ENCODE peak calls at places on chromosomes 11 and 22, in eight cellular contexts. G is foreskin fibroblast, J is A549, N is GM13977, I is upper lobe of right lung, Y is choroid plexus epithelial cell, R is prostate gland, F is thoracic aorta. D is an unnamed sample.

GRCh38 chr22:32376681-32377080 is 19.0 kb downstream of the RFPL3 start:
- DNase-seq in G (no peak), J (no peak), N (no peak), I (no peak), Y (no peak), R (no peak), F (no peak), D (no peak)

GRCh38 chr11:113991718-113992458 is 17.0 kb downstream of the HTR3A start:
- DNase-seq in G (peak; percentile 23), J (no peak), N (no peak), I (no peak), Y (peak; percentile 13), R (no peak), F (no peak), D (no peak)

GRCh38 chr11:102552447-102553200 is 22.1 kb upstream of the MMP7 start:
- DNase-seq in G (no peak), J (peak; percentile 96), N (no peak), I (no peak), Y (peak; percentile 20), R (peak; percentile 80), F (no peak), D (peak; percentile 78)

GRCh38 chr22:20165421-20165820 is 14.6 kb upstream of the CCDC188 start:
- DNase-seq in G (no peak), J (no peak), N (no peak), I (no peak), Y (no peak), R (no peak), F (no peak), D (no peak)

GRCh38 chr11:79466411-79466810 is 25.6 kb upstream of the TENM4 start:
- DNase-seq in G (peak; percentile 66), J (no peak), N (no peak), I (no peak), Y (peak; percentile 70), R (no peak), F (no peak), D (peak; percentile 65)

GRCh38 chr11:7186190-7186589 is 65.5 kb upstream of the SYT9 start:
- DNase-seq in G (peak; percentile 54), J (no peak), N (no peak), I (no peak), Y (peak; percentile 27), R (no peak), F (no peak), D (peak; percentile 19)

GRCh38 chr11:78040691-78041379 is 17.8 kb upstream of the KCTD14 start:
- DNase-seq in G (peak; percentile 32), J (no peak), N (no peak), I (no peak), Y (no peak), R (no peak), F (no peak), D (no peak)

GRCh38 chr11:57751676-57752253 is at the start of gene BTBD18:
- DNase-seq in G (peak; percentile 75), J (peak; percentile 76), N (peak; percentile 50), I (no peak), Y (peak; percentile 79), R (peak; percentile 49), F (no peak), D (peak; percentile 64)

GRCh38 chr11:134361241-134361640 is 29.5 kb downstream of the GLB1L2 start:
- DNase-seq in G (no peak), J (no peak), N (no peak), I (peak; percentile 51), Y (no peak), R (no peak), F (no peak), D (no peak)

GRCh38 chr11:58006940-58007339 is 16.7 kb upstream of the OR9Q1 start:
- DNase-seq in G (no peak), J (no peak), N (no peak), I (no peak), Y (peak; percentile 3), R (no peak), F (no peak), D (no peak)

GRCh38 chr11:94302806-94303205 is 1.6 kb upstream of the IZUMO1R start:
- DNase-seq in G (no peak), J (no peak), N (no peak), I (no peak), Y (no peak), R (no peak), F (no peak), D (no peak)

GRCh38 chr11:48093795-48094642 is 113.7 kb downstream of the PTPRJ start:
- DNase-seq in G (peak; percentile 61), J (no peak), N (no peak), I (no peak), Y (peak; percentile 39), R (no peak), F (no peak), D (no peak)

GRCh38 chr22:31400023-31400397 is 606 bp downstream of the DRG1 start:
- DNase-seq in G (peak; percentile 47), J (no peak), N (peak; percentile 7), I (no peak), Y (peak; percentile 16), R (no peak), F (no peak), D (peak; percentile 30)

GRCh38 chr11:29324328-29324727 is 692.5 kb downstream of the KCNA4 start:
- DNase-seq in G (no peak), J (no peak), N (no peak), I (no peak), Y (peak; percentile 43), R (no peak), F (no peak), D (no peak)

GRCh38 chr11:29333993-29334780 is 682.6 kb downstream of the KCNA4 start:
- DNase-seq in G (peak; percentile 71), J (peak; percentile 74), N (peak; percentile 31), I (no peak), Y (peak; percentile 84), R (no peak), F (no peak), D (peak; percentile 83)

GRCh38 chr11:29334781-29335140 is 682.1 kb downstream of the KCNA4 start:
- DNase-seq in G (no peak), J (no peak), N (no peak), I (no peak), Y (no peak), R (no peak), F (no peak), D (no peak)

GRCh38 chr11:29326757-29327156 is 690.1 kb downstream of the KCNA4 start:
- DNase-seq in G (no peak), J (no peak), N (no peak), I (no peak), Y (no peak), R (no peak), F (no peak), D (no peak)

GRCh38 chr11:29328961-29329441 is 687.8 kb downstream of the KCNA4 start:
- DNase-seq in G (peak; percentile 74), J (peak; percentile 84), N (peak; percentile 8), I (no peak), Y (peak; percentile 90), R (no peak), F (no peak), D (peak; percentile 87)
- TF ChIP-seq CTCF in G (peak; percentile 70), J (peak; percentile 86), N (peak; percentile 60), I (peak; percentile 39), Y (peak; percentile 89), R (no peak), F (peak; percentile 54), D (peak; percentile 81)

GRCh38 chr11:37525336-37525735 is 927.3 kb upstream of the RAG2 start:
- DNase-seq in G (peak; percentile 43), J (no peak), N (no peak), I (no peak), Y (peak; percentile 50), R (no peak), F (no peak), D (no peak)
- TF ChIP-seq CTCF in G (peak; percentile 16), J (no peak), N (no peak), I (peak; percentile 5), Y (peak; percentile 52), R (no peak), F (no peak), D (peak; percentile 24)

DNA sequence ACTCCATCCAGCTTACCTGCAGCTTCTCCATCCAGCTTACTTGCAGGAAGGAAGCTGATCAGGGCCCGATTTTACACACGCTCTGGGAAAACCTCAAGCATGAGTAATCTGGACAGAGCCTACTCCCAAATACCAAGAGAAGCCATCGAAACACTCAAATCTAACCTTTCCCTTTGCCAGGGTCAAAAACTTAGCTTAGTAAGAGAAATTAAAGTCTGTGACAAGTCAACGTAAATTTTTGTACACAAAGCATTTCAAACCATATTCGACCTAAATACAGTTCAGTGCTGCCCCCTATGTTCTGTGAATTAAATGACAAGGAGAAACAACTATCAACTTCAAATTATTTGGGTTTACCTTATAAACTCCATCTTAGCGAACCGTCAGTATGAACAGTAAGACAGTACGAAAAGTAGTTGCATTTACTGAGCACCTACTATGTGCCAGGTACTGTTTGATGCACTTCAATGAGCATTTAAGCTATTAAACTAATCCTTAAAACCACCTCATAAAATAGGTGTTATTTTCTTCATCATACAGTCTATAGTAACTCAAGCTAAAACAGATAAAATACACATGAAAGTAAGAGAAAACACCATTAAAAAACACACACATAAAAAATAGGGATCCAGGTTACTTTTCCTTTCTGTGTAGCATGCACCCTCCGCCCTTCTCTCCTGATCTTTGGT is 36.9 kb downstream of the ARFGAP3 start:
- DNase-seq in G (peak; percentile 80), J (no peak), N (no peak), I (no peak), Y (peak; percentile 84), R (no peak), F (no peak), D (peak; percentile 78)
- TF ChIP-seq CTCF in G (no peak), J (no peak), N (peak; percentile 48), I (peak; percentile 55), Y (peak; percentile 57), R (peak; percentile 21), F (no peak), D (peak; percentile 59)

GRCh38 chr11:64219354-64219684 is 6.7 kb downstream of the TRPT1 start:
- DNase-seq in G (no peak), J (no peak), N (no peak), I (peak; percentile 64), Y (no peak), R (no peak), F (no peak), D (no peak)

GRCh38 chr11:64219755-64220154 is 6.2 kb downstream of the TRPT1 start:
- DNase-seq in G (no peak), J (no peak), N (no peak), I (no peak), Y (no peak), R (no peak), F (no peak), D (no peak)

GRCh38 chr11:64218628-64219353 is 7.2 kb downstream of the TRPT1 start:
- DNase-seq in G (no peak), J (no peak), N (no peak), I (no peak), Y (no peak), R (no peak), F (no peak), D (no peak)

GRCh38 chr11:64220271-64220670 is 5.7 kb downstream of the TRPT1 start:
- DNase-seq in G (no peak), J (no peak), N (no peak), I (no peak), Y (no peak), R (no peak), F (no peak), D (no peak)

GRCh38 chr11:64216879-64217278 is 9.1 kb downstream of the TRPT1 start:
- DNase-seq in G (no peak), J (no peak), N (no peak), I (no peak), Y (no peak), R (no peak), F (no peak), D (no peak)
- TF ChIP-seq CTCF in G (no peak), J (no peak), N (no peak), I (no peak), Y (no peak), R (no peak), F (no peak), D (no peak)

GRCh38 chr11:62392944-62393628 is 25.7 kb upstream of the SCGB1A1 start:
- DNase-seq in G (no peak), J (peak; percentile 82), N (peak; percentile 38), I (peak; percentile 29), Y (no peak), R (peak; percentile 68), F (no peak), D (no peak)
- TF ChIP-seq CTCF in G (no peak), J (peak; percentile 52), N (peak; percentile 39), I (peak; percentile 15), Y (peak; percentile 9), R (peak; percentile 63), F (no peak), D (no peak)